ENCODE peak calls at places on chromosomes 6 and 20, in eight cellular contexts. G is nucleus accumbens; D is brain microvascular endothelial cell; X is posterior vena cava; F is amygdala; K is NCI-H1417; C is stimulated activated CD4-positive, alpha-beta T cell treated with anti-CD3 and anti-CD28 coated beads, Interleukin-12 subunit alpha, Interleukin-12 subunit beta, amount 100 ng/mL, for 48 hours; I is AG04450. U is an unnamed sample.

GRCh38 chr20:19697415-19697814 is 60.6 kb upstream of the RIN2 start:
- DNase-seq in G (no peak), D (no peak), X (no peak), F (no peak), K (no peak), C (no peak), I (no peak), U (no peak)

GRCh38 chr20:53774487-53775203 is 181.0 kb upstream of the ZNF217 start:
- DNase-seq in G (no peak), D (peak; percentile 85), X (no peak), F (no peak), K (no peak), C (no peak), I (peak; percentile 65), U (peak; percentile 63)

GRCh38 chr6:137094411-137095008 is 49.7 kb upstream of the IL20RA start:
- DNase-seq in G (no peak), D (peak; percentile 74), X (no peak), F (peak; percentile 43), K (peak; percentile 43), C (peak; percentile 31), I (peak; percentile 34), U (peak; percentile 67)

GRCh38 chr6:44176935-44177509 is 18.4 kb downstream of the CAPN11 start:
- DNase-seq in G (no peak), D (no peak), X (peak; percentile 68), F (no peak), K (no peak), C (no peak), I (no peak), U (peak; percentile 8)

GRCh38 chr6:150876598-150876997 is 11.1 kb downstream of the MTHFD1L start:
- DNase-seq in G (no peak), D (no peak), X (no peak), F (peak; percentile 47), K (no peak), C (no peak), I (no peak), U (no peak)

GRCh38 chr6:160238786-160239751 is 19.6 kb downstream of the SLC22A2 start:
- DNase-seq in G (no peak), D (no peak), X (no peak), F (no peak), K (no peak), C (no peak), I (no peak), U (peak; percentile 29)

GRCh38 chr6:166420351-166420750 is 37.6 kb upstream of the MPC1 start:
- DNase-seq in G (no peak), D (peak; percentile 56), X (no peak), F (peak; percentile 20), K (no peak), C (no peak), I (no peak), U (no peak)

GRCh38 chr6:3906191-3907019 is 57.2 kb downstream of the FAM50B start:
- DNase-seq in G (no peak), D (no peak), X (no peak), F (peak; percentile 58), K (no peak), C (no peak), I (no peak), U (no peak)

GRCh38 chr6:29524044-29524443 is 35.5 kb downstream of the UBD start:
- DNase-seq in G (no peak), D (no peak), X (no peak), F (no peak), K (no peak), C (no peak), I (no peak), U (no peak)

GRCh38 chr6:127937102-127937501 is 36.2 kb upstream of the THEMIS start:
- DNase-seq in G (no peak), D (peak; percentile 8), X (no peak), F (no peak), K (no peak), C (no peak), I (no peak), U (no peak)

GRCh38 chr6:118567974-118568373 is 19.9 kb downstream of the PLN start:
- DNase-seq in G (no peak), D (no peak), X (no peak), F (no peak), K (no peak), C (no peak), I (no peak), U (no peak)

GRCh38 chr20:62805365-62805710 is 703 bp downstream of the OGFR start:
- DNase-seq in G (no peak), D (no peak), X (no peak), F (no peak), K (peak; percentile 17), C (no peak), I (no peak), U (peak; percentile 31)

GRCh38 chr6:169326067-169326799 is 72.6 kb upstream of the THBS2 start:
- DNase-seq in G (peak; percentile 5), D (peak; percentile 8), X (peak; percentile 79), F (peak; percentile 31), K (no peak), C (no peak), I (no peak), U (peak; percentile 13)

U was measured in trophoblast cell.